ENCODE peak calls at places on chromosomes 3 and 15, in six cellular contexts. H is BJ, S is heart right ventricle, I is MM.1S, V is cardiac muscle cell, Y is stomach. C is an unnamed sample. For H3K36me3, the result is how much of the 10 kb centered on the place peaks cover.

GRCh38 chr15:91049378-91050127 is 27.2 kb upstream of the VPS33B start:
- DNase-seq in H (no peak), S (no peak), I (peak), V (peak), Y (peak), C (no peak)

GRCh38 chr15:52217186-52217585 is 26.0 kb upstream of the GNB5 start:
- DNase-seq in H (no peak), S (no peak), I (no peak), V (peak), Y (peak), C (no peak)

GRCh38 chr3:39469258-39469657 is 1.8 kb downstream of the MOBP start:
- DNase-seq in H (no peak), S (no peak), I (no peak), V (no peak), Y (no peak), C (no peak)

GRCh38 chr3:40223856-40224255 is 85.7 kb upstream of the EIF1B start:
- DNase-seq in H (no peak), S (no peak), I (no peak), V (no peak), Y (no peak), C (no peak)

GRCh38 chr3:137165117-137165806 is 207.5 kb downstream of the IL20RB start:
- DNase-seq in H (no peak), S (no peak), I (no peak), V (peak), Y (no peak), C (peak)

GRCh38 chr3:44554626-44555592 is at the start of gene ZKSCAN7:
- DNase-seq in H (peak), S (peak), I (no peak), V (peak), Y (peak), C (peak)

GRCh38 chr3:175818811-175819464 is 959.8 kb downstream of the NAALADL2 start:
- DNase-seq in H (no peak), S (no peak), I (no peak), V (no peak), Y (no peak), C (no peak)

GRCh38 chr3:132006605-132007204 is 28.1 kb downstream of the CPNE4 start:
- DNase-seq in H (no peak), S (peak), I (peak), V (peak), Y (peak), C (no peak)

GRCh38 chr3:185422677-185423076 is 59.7 kb downstream of the MAP3K13 start:
- DNase-seq in H (no peak), S (no peak), I (peak), V (no peak), Y (no peak), C (no peak)

GRCh38 chr3:13629644-13630043 is 80.7 kb downstream of the FBLN2 start:
- DNase-seq in H (no peak), S (no peak), I (no peak), V (no peak), Y (no peak), C (no peak)

GRCh38 chr3:155387571-155387970 is 94.1 kb upstream of the STRIT1 start:
- DNase-seq in H (no peak), S (no peak), I (no peak), V (no peak), Y (no peak), C (peak)

GRCh38 chr15:66123799-66124198 is 129.8 kb downstream of the MEGF11 start:
- DNase-seq in H (no peak), S (no peak), I (no peak), V (no peak), Y (no peak), C (no peak)

GRCh38 chr3:72820405-72820804 is 27.8 kb downstream of the SHQ1 start:
- DNase-seq in H (no peak), S (no peak), I (no peak), V (no peak), Y (peak), C (no peak)

GRCh38 chr15:69395991-69396390 is 18.2 kb upstream of the KIF23 start:
- DNase-seq in H (no peak), S (no peak), I (no peak), V (no peak), Y (no peak), C (no peak)

GRCh38 chr3:160641675-160642330 is 35.2 kb upstream of the ARL14 start:
- DNase-seq in H (no peak), S (no peak), I (no peak), V (peak), Y (no peak), C (peak)

GRCh38 chr3:184544513-184544861 is 17.1 kb upstream of the EPHB3 start:
- DNase-seq in H (no peak), S (no peak), I (no peak), V (no peak), Y (no peak), C (no peak)

GRCh38 chr3:27639271-27639670 is 82.9 kb downstream of the EOMES start:
- DNase-seq in H (no peak), S (no peak), I (no peak), V (no peak), Y (no peak), C (no peak)

GRCh38 chr15:66388576-66388975 is 1.9 kb downstream of the MAP2K1 start:
- DNase-seq in H (no peak), S (no peak), I (no peak), V (no peak), Y (no peak), C (no peak)

DNA sequence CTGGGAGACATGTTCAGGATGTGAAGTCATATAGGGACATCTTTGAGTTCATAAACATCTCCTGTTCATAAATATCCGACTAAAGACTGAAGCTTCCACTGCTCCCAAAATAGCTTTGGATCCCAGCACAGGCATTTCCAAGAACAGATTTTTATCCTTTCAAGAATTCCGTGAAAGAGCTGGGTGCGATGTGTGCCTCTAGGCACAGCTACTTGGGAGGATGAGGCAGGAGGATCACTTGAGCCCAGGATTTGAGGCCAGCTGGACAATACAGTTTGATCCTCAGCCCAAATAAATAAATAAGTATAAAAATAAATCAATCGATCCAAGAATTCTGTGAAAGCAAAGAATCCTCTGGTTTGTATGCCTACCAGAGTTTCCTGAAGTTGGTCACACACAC is 6.7 kb upstream of the ISLR2 start:
- DNase-seq in H (no peak), S (no peak), I (no peak), V (no peak), Y (no peak), C (no peak)
- H3K4me3 ChIP-seq in H (no peak), S (no peak), I (no peak), V (no peak), Y (no peak), C (no peak)

GRCh38 chr3:64000446-64001055 is 22.7 kb downstream of the PSMD6 start:
- DNase-seq in H (no peak), S (no peak), I (no peak), V (no peak), Y (no peak), C (no peak)

GRCh38 chr3:64008017-64008416 is 15.3 kb downstream of the PSMD6 start:
- DNase-seq in H (no peak), S (no peak), I (no peak), V (no peak), Y (no peak), C (no peak)

GRCh38 chr3:63998852-63999754 is 24.2 kb downstream of the PSMD6 start:
- DNase-seq in H (no peak), S (no peak), I (no peak), V (peak), Y (no peak), C (no peak)

GRCh38 chr3:64003589-64003988 is 19.7 kb downstream of the PSMD6 start:
- DNase-seq in H (no peak), S (no peak), I (no peak), V (no peak), Y (no peak), C (no peak)

GRCh38 chr3:64002248-64002647 is 21.0 kb downstream of the PSMD6 start:
- DNase-seq in H (no peak), S (no peak), I (no peak), V (no peak), Y (no peak), C (no peak)
- H3K36me3 ChIP-seq in H (under half), S (half or more), I (under half), V (under half), Y (under half), C (under half)

DNA sequence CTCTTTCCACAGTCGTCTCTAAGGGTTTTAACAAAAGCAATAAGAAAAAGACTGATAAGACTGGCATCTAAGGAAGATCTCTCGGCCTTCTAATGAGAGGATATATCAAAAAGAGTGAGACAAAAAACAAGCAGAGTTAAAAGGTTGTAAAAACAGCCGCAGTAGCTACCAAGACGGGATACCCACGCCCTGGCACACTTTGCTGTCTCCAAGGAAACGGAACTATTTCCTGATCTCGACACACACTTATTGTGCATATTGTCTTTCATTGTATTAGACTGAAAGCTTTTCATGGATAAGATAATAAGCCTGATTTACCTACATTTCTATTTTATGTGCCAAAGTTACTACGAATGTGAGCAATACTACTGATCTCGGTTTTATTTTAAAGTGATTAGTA is 161.5 kb upstream of the MCTP2 start:
- DNase-seq in H (no peak), S (no peak), I (no peak), V (no peak), Y (no peak), C (no peak)
- TF ChIP-seq CTCF in H (no peak), S (no peak), I (no peak), V (no peak), Y (no peak), C (no peak)

GRCh38 chr3:170908235-170909116 is at the start of gene EIF5A2:
- DNase-seq in H (peak), S (peak), I (peak), V (peak), Y (peak), C (peak)

GRCh38 chr3:170911051-170911450 is 2.6 kb upstream of the EIF5A2 start:
- DNase-seq in H (no peak), S (no peak), I (no peak), V (no peak), Y (no peak), C (no peak)

GRCh38 chr3:170907519-170908234 is 760 bp downstream of the EIF5A2 start:
- DNase-seq in H (no peak), S (no peak), I (no peak), V (peak), Y (no peak), C (no peak)

GRCh38 chr3:170910542-170910941 is 2.1 kb upstream of the EIF5A2 start:
- DNase-seq in H (no peak), S (no peak), I (no peak), V (no peak), Y (no peak), C (no peak)

DNA sequence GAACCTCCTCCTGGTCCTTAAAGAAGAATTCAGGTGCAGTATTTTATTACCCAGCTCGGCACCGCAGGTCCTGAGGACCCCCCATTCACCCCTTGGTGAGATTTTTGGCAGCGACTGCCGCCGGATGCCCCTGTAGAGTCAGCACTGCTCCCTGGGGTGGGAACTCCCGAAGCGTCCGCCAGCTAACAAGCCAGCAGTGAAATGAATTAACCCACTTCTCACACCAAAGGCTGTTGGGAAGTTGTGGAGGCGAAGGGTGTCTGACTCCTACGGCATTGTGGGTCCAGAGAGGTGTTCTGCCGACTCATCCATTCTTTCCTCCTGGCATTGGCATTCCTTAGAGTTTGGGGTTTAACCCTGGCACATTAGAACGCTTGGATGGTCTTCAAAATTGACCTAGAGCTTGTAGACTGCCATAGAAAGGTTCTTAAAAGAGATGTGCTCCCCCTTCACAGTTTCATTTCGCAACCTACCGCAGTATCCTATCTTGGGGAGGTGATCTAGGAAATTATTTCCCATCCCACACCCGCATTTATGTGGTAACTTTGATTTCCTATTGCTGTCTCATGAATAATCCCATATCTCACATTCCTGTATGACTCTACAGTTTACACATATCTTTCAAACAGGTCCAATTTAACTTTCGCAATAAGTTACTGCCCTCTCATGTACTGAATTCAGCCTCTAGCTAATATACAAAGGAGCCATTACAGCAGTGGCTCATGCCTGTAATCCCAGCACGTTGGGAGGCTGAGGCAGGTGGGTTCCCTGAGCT is 879 bp upstream of the EIF5A2 start:
- DNase-seq in H (peak), S (peak), I (no peak), V (no peak), Y (no peak), C (no peak)
- H3K4me3 ChIP-seq in H (no peak), S (peak), I (no peak), V (no peak), Y (peak), C (no peak)

GRCh38 chr3:51394541-51394940 is 3.5 kb downstream of the RBM15B start:
- DNase-seq in H (no peak), S (no peak), I (no peak), V (no peak), Y (no peak), C (no peak)
- H3K36me3 ChIP-seq in H (under half), S (half or more), I (under half), V (under half), Y (under half), C (under half)

GRCh38 chr3:129626744-129627349 is 20.4 kb upstream of the PLXND1 start:
- DNase-seq in H (no peak), S (peak), I (peak), V (peak), Y (peak), C (no peak)
- TF ChIP-seq CTCF in H (no peak), S (no peak), I (no peak), V (no peak), Y (no peak), C (peak)

GRCh38 chr3:49424816-49425215 is 2.5 kb upstream of the AMT start:
- DNase-seq in H (no peak), S (no peak), I (no peak), V (no peak), Y (no peak), C (no peak)

GRCh38 chr3:49416867-49417266 is 4.6 kb downstream of the TCTA start:
- DNase-seq in H (no peak), S (no peak), I (no peak), V (no peak), Y (no peak), C (no peak)

GRCh38 chr3:49417516-49418120 is 4.7 kb downstream of the AMT start:
- DNase-seq in H (no peak), S (no peak), I (no peak), V (no peak), Y (no peak), C (no peak)

GRCh38 chr3:49422379-49423248 is at the start of gene AMT:
- DNase-seq in H (no peak), S (peak), I (no peak), V (peak), Y (peak), C (no peak)

DNA sequence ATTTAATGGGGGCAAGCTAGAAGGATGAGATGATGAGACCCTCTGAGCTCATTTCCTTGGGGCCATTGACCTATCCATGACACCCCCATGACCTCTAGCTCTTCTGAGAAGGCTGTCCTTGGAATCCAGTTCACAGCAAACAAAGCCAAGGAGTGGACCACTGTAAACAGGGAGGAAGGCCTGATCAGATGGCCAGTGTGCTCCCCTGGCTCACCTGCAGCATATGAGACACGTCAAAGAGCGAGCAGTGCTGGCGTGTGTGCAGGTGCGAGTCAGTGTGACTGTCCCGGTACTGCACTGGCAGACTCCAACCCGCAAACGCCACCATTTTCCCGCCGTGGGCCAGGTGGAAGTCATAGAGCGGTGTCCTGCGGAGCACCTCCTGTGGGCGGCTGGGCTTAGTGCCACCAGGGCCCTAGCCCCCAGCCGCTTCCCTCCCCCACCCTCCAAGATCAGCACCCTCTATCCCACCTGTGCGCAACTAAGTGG is 339 bp downstream of the AMT start:
- DNase-seq in H (no peak), S (no peak), I (no peak), V (no peak), Y (peak), C (no peak)
- H3K4me3 ChIP-seq in H (no peak), S (peak), I (no peak), V (peak), Y (peak), C (peak)

GRCh38 chr15:44501768-44502366 is 35.1 kb upstream of the EIF3J start:
- DNase-seq in H (peak), S (no peak), I (peak), V (peak), Y (no peak), C (no peak)
- H3K36me3 ChIP-seq in H (under half), S (half or more), I (under half), V (under half), Y (under half), C (under half)

GRCh38 chr3:21142949-21143348 is 608.1 kb downstream of the ZNF385D start:
- DNase-seq in H (no peak), S (no peak), I (no peak), V (peak), Y (no peak), C (no peak)

GRCh38 chr3:21140785-21141184 is 610.2 kb downstream of the ZNF385D start:
- DNase-seq in H (no peak), S (no peak), I (no peak), V (no peak), Y (no peak), C (no peak)

GRCh38 chr3:21142031-21142430 is 609.0 kb downstream of the ZNF385D start:
- DNase-seq in H (no peak), S (no peak), I (no peak), V (no peak), Y (no peak), C (no peak)

DNA sequence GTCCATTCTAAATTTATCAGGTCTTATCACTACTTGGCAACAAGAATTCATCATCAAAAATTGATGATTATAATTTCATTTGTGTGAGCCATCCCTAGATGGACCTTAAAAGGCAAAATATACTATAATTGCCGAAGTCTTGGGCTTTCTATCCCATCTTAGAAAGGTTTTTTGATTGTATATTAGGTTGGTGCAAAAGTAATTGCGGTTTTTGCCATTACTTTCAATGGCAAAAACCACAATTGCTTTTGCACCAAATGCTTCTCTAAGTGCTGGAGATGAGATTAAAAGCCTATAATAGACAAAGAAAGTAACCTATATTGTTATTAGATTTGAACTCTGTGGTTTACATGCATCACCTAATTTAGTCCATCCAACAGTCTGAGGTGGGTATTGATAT is 612.9 kb downstream of the ZNF385D start:
- DNase-seq in H (no peak), S (no peak), I (no peak), V (no peak), Y (no peak), C (no peak)
- TF ChIP-seq CTCF in H (no peak), S (no peak), I (no peak), V (no peak), Y (no peak), C (no peak)